ENCODE peak calls at places on chromosome 10, in five cellular contexts. D, S, H, W and U are unnamed samples.

GRCh38 chr10:48377751-48378585 is 71.5 kb downstream of the MAPK8 start:
- DNase-seq in D (no peak), S (no peak), H (no peak), W (no peak), U (no peak)

GRCh38 chr10:86353506-86354485 is 12.8 kb downstream of the GRID1 start:
- DNase-seq in D (no peak), S (no peak), H (no peak), W (no peak), U (no peak)

GRCh38 chr10:3887404-3887803 is 102.4 kb upstream of the KLF6 start:
- DNase-seq in D (peak), S (no peak), H (no peak), W (no peak), U (no peak)

GRCh38 chr10:127984944-127985343 is 78.0 kb downstream of the PTPRE start:
- DNase-seq in D (no peak), S (no peak), H (no peak), W (no peak), U (no peak)

GRCh38 chr10:131063311-131063710 is 248.2 kb downstream of the TCERG1L start:
- DNase-seq in D (no peak), S (no peak), H (no peak), W (no peak), U (no peak)

GRCh38 chr10:126409821-126410220 is 21.5 kb upstream of the ADAM12 start:
- DNase-seq in D (no peak), S (no peak), H (no peak), W (no peak), U (no peak)

GRCh38 chr10:76082956-76083355 is 651.5 kb downstream of the LRMDA start:
- DNase-seq in D (peak), S (peak), H (peak), W (peak), U (peak)

GRCh38 chr10:10865303-10865702 is 152.4 kb upstream of the CELF2 start:
- DNase-seq in D (no peak), S (no peak), H (peak), W (peak), U (no peak)

GRCh38 chr10:21293518-21294356 is 231.7 kb downstream of the SKIDA1 start:
- DNase-seq in D (peak), S (peak), H (no peak), W (no peak), U (no peak)

GRCh38 chr10:43880160-43880559 is 231.5 kb upstream of the ZNF32 start:
- DNase-seq in D (no peak), S (no peak), H (no peak), W (no peak), U (no peak)

GRCh38 chr10:103416436-103417147 is 20.2 kb downstream of the PDCD11 start:
- DNase-seq in D (no peak), S (peak), H (peak), W (peak), U (peak)

GRCh38 chr10:75127481-75127880 is 16.0 kb downstream of the SAMD8 start:
- DNase-seq in D (no peak), S (peak), H (no peak), W (peak), U (no peak)